ENCODE peak calls at places on chromosomes 16 and 17, in six cellular contexts. One of them, this sample, is unnamed.

GRCh38 chr17:21425736-21426135 is 49.6 kb downstream of the KCNJ12 start:
- DNase-seq in A549: no peak
- DNase-seq in K562: no peak
- DNase-seq in GM12878: no peak
- DNase-seq in endothelial cell of umbilical vein: no peak
- DNase-seq in HepG2: no peak
- DNase-seq in this sample: no peak

GRCh38 chr17:73719588-73720071 is 75.4 kb upstream of the SDK2 start:
- DNase-seq in A549: no peak
- DNase-seq in K562: no peak
- DNase-seq in GM12878: no peak
- DNase-seq in endothelial cell of umbilical vein: no peak
- DNase-seq in HepG2: peak; percentile 65
- DNase-seq in this sample: peak; percentile 34

GRCh38 chr17:5630434-5630833 is 46.1 kb upstream of the NLRP1 start:
- DNase-seq in A549: no peak
- DNase-seq in K562: no peak
- DNase-seq in GM12878: no peak
- DNase-seq in endothelial cell of umbilical vein: peak; percentile 73
- DNase-seq in HepG2: no peak
- DNase-seq in this sample: no peak

GRCh38 chr17:48582750-48583069 is 4.6 kb upstream of the HOXB4 start:
- DNase-seq in A549: no peak
- DNase-seq in K562: no peak
- DNase-seq in GM12878: no peak
- DNase-seq in endothelial cell of umbilical vein: no peak
- DNase-seq in HepG2: no peak
- DNase-seq in this sample: no peak

GRCh38 chr17:48723555-48724239 is 712 bp downstream of the PRAC2 start:
- DNase-seq in A549: no peak
- DNase-seq in K562: no peak
- DNase-seq in GM12878: no peak
- DNase-seq in endothelial cell of umbilical vein: no peak
- DNase-seq in HepG2: no peak
- DNase-seq in this sample: no peak

GRCh38 chr16:81582655-81583441 is 138.2 kb downstream of the CMIP start:
- DNase-seq in A549: no peak
- DNase-seq in K562: no peak
- DNase-seq in GM12878: no peak
- DNase-seq in endothelial cell of umbilical vein: no peak
- DNase-seq in HepG2: peak; percentile 79
- DNase-seq in this sample: peak; percentile 41

GRCh38 chr16:18784917-18785623 is 5.1 kb downstream of the RPS15A start:
- DNase-seq in A549: no peak
- DNase-seq in K562: no peak
- DNase-seq in GM12878: no peak
- DNase-seq in endothelial cell of umbilical vein: no peak
- DNase-seq in HepG2: no peak
- DNase-seq in this sample: no peak

GRCh38 chr16:24943471-24943870 is 71.7 kb downstream of the ARHGAP17 start:
- DNase-seq in A549: no peak
- DNase-seq in K562: no peak
- DNase-seq in GM12878: no peak
- DNase-seq in endothelial cell of umbilical vein: no peak
- DNase-seq in HepG2: no peak
- DNase-seq in this sample: no peak

GRCh38 chr16:15811778-15812750 is 44.8 kb downstream of the MYH11 start:
- DNase-seq in A549: no peak
- DNase-seq in K562: no peak
- DNase-seq in GM12878: no peak
- DNase-seq in endothelial cell of umbilical vein: no peak
- DNase-seq in HepG2: no peak
- DNase-seq in this sample: peak; percentile 89

GRCh38 chr16:79618712-79619050 is 18.1 kb upstream of the MAF start:
- DNase-seq in A549: no peak
- DNase-seq in K562: no peak
- DNase-seq in GM12878: no peak
- DNase-seq in endothelial cell of umbilical vein: no peak
- DNase-seq in HepG2: no peak
- DNase-seq in this sample: peak; percentile 22

GRCh38 chr17:69593351-69593715 is 178.8 kb downstream of the MAP2K6 start:
- DNase-seq in A549: no peak
- DNase-seq in K562: no peak
- DNase-seq in GM12878: no peak
- DNase-seq in endothelial cell of umbilical vein: no peak
- DNase-seq in HepG2: no peak
- DNase-seq in this sample: no peak

GRCh38 chr17:58100506-58100905 is 17.3 kb downstream of the DYNLL2 start:
- DNase-seq in A549: no peak
- DNase-seq in K562: no peak
- DNase-seq in GM12878: no peak
- DNase-seq in endothelial cell of umbilical vein: no peak
- DNase-seq in HepG2: no peak
- DNase-seq in this sample: no peak

GRCh38 chr17:79991140-79991923 is 44.3 kb downstream of the TBC1D16 start:
- DNase-seq in A549: peak; percentile 97
- DNase-seq in K562: peak; percentile 92
- DNase-seq in GM12878: no peak
- DNase-seq in endothelial cell of umbilical vein: peak; percentile 70
- DNase-seq in HepG2: peak; percentile 85
- DNase-seq in this sample: peak; percentile 73

GRCh38 chr17:962166-962565 is 17.4 kb downstream of the NXN start:
- DNase-seq in A549: no peak
- DNase-seq in K562: no peak
- DNase-seq in GM12878: no peak
- DNase-seq in endothelial cell of umbilical vein: no peak
- DNase-seq in HepG2: no peak
- DNase-seq in this sample: no peak

GRCh38 chr17:1720856-1721386 is 3.6 kb upstream of the WDR81 start:
- DNase-seq in A549: peak; percentile 56
- DNase-seq in K562: no peak
- DNase-seq in GM12878: no peak
- DNase-seq in endothelial cell of umbilical vein: peak; percentile 58
- DNase-seq in HepG2: peak; percentile 51
- DNase-seq in this sample: peak; percentile 55

GRCh38 chr17:10754109-10754508 is 24.3 kb upstream of the TMEM220 start:
- DNase-seq in A549: peak; percentile 72
- DNase-seq in K562: peak; percentile 49
- DNase-seq in GM12878: no peak
- DNase-seq in endothelial cell of umbilical vein: no peak
- DNase-seq in HepG2: peak; percentile 39
- DNase-seq in this sample: peak; percentile 61

GRCh38 chr16:80743772-80744171 is 60.6 kb downstream of the CDYL2 start:
- DNase-seq in A549: no peak
- DNase-seq in K562: no peak
- DNase-seq in GM12878: no peak
- DNase-seq in endothelial cell of umbilical vein: no peak
- DNase-seq in HepG2: no peak
- DNase-seq in this sample: no peak

GRCh38 chr16:2023098-2023925 is 3.4 kb upstream of the NHERF2 start:
- DNase-seq in A549: peak; percentile 88
- DNase-seq in K562: peak; percentile 90
- DNase-seq in GM12878: peak; percentile 51
- DNase-seq in endothelial cell of umbilical vein: peak; percentile 92
- DNase-seq in HepG2: peak; percentile 75
- DNase-seq in this sample: peak; percentile 87
- TF ChIP-seq POLR2A in A549: peak; percentile 61
- TF ChIP-seq POLR2A in K562: peak; percentile 69
- TF ChIP-seq POLR2A in GM12878: peak; percentile 29
- TF ChIP-seq POLR2A in endothelial cell of umbilical vein: peak; percentile 37
- TF ChIP-seq POLR2A in HepG2: peak; percentile 78
- TF ChIP-seq POLR2A in this sample: peak; percentile 69

DNA sequence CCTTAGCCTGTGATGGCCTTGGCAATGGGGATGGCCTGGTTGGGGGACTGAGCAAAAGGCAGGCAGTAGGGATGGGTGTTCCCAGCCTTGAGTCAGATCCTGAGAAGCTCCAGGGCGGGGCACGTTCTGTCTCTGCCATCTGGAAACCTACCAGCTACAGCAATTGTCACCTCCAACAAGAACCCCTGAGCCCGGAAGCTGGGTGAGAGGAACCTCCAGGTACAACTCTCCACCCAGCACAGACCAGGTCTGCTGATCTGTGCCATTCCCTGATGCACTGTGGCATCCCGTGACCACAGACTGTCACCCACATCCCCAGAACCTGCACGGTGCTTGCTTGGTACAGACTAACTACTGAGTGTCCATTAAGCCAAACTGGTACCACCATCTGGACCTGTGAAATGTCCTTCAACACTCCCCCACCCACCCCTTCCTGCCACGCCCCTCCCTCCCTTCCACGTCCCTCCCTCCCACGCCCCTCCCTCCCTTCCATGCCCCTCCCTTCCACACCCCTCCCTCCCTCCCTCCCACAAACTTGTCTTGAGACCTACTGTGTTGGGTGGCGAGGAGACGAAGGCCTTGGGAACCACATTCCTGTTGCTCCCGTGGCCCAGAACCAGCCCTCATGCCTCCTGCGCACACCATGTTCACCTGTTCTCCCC is 16.6 kb downstream of the MYO15B start:
- DNase-seq in A549: no peak
- DNase-seq in K562: peak; percentile 81
- DNase-seq in GM12878: no peak
- DNase-seq in endothelial cell of umbilical vein: no peak
- DNase-seq in HepG2: no peak
- DNase-seq in this sample: no peak
- TF ChIP-seq MYC in A549: no peak
- TF ChIP-seq MYC in K562: no peak
- TF ChIP-seq MYC in GM12878: no peak
- TF ChIP-seq MYC in endothelial cell of umbilical vein: no peak
- TF ChIP-seq MYC in HepG2: no peak
- TF ChIP-seq MYC in this sample: no peak

GRCh38 chr17:78969865-78970264 is 9.9 kb downstream of the LGALS3BP start:
- DNase-seq in A549: no peak
- DNase-seq in K562: no peak
- DNase-seq in GM12878: no peak
- DNase-seq in endothelial cell of umbilical vein: no peak
- DNase-seq in HepG2: no peak
- DNase-seq in this sample: no peak

GRCh38 chr17:78973196-78973595 is 6.5 kb downstream of the LGALS3BP start:
- DNase-seq in A549: no peak
- DNase-seq in K562: no peak
- DNase-seq in GM12878: no peak
- DNase-seq in endothelial cell of umbilical vein: no peak
- DNase-seq in HepG2: no peak
- DNase-seq in this sample: no peak

GRCh38 chr17:78971764-78972506 is 7.8 kb downstream of the LGALS3BP start:
- DNase-seq in A549: no peak
- DNase-seq in K562: no peak
- DNase-seq in GM12878: no peak
- DNase-seq in endothelial cell of umbilical vein: no peak
- DNase-seq in HepG2: no peak
- DNase-seq in this sample: no peak

GRCh38 chr17:78972507-78973105 is 7.1 kb downstream of the LGALS3BP start:
- DNase-seq in A549: no peak
- DNase-seq in K562: no peak
- DNase-seq in GM12878: no peak
- DNase-seq in endothelial cell of umbilical vein: no peak
- DNase-seq in HepG2: no peak
- DNase-seq in this sample: no peak

DNA sequence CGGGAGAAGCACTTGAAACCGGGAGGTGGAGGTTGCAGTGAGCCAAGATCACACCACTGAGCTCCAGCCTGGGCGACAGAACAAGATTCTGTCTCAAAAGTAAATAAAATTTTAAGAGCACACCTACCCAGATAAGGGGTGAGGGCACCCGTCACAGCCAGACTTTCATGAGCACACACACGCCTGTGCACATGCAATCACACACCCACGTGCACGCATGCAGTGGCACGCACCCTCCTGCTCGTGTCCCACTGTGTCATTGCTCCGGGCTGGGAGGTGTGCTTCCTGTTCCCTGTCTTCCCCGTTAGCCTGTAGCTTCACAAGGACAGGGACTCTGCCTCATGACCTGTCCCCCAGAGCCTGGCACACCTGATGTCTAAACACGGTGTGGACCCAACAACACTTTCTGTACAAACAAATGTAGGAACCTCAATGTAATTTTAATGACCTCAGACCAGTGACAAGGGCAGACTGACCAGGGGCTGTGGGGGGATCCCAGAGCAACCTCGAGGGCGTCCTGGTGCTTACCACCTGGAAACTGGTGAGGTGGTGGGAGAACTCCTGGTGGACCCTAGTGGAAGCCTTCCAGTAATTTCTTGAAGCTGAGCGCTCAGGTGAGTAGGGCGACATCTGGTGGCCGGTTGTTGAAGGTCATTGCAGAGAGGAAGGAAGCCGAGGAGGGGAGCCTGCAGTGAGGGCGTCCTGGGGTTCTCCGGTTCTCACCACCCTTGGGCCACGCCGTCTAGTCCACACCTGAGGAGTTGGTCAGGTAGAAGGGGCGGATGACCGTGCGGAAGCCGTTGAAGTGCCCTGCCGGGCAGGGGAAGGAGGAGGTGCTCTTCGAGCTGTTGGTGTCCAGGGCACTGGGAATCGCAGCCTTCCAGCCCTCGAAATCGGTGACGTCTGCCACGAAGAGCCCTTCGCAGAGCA is 8.6 kb downstream of the LGALS3BP start:
- DNase-seq in A549: peak; percentile 91
- DNase-seq in K562: peak; percentile 86
- DNase-seq in GM12878: no peak
- DNase-seq in endothelial cell of umbilical vein: peak; percentile 74
- DNase-seq in HepG2: peak; percentile 81
- DNase-seq in this sample: peak; percentile 75
- TF ChIP-seq POLR2A in A549: no peak
- TF ChIP-seq POLR2A in K562: no peak
- TF ChIP-seq POLR2A in GM12878: no peak
- TF ChIP-seq POLR2A in endothelial cell of umbilical vein: no peak
- TF ChIP-seq POLR2A in HepG2: no peak
- TF ChIP-seq POLR2A in this sample: no peak

GRCh38 chr16:72952404-72953301 is 95.3 kb downstream of the ZFHX3 start:
- DNase-seq in A549: no peak
- DNase-seq in K562: no peak
- DNase-seq in GM12878: no peak
- DNase-seq in endothelial cell of umbilical vein: no peak
- DNase-seq in HepG2: no peak
- DNase-seq in this sample: no peak
- TF ChIP-seq MYC in A549: no peak
- TF ChIP-seq MYC in K562: no peak
- TF ChIP-seq MYC in GM12878: no peak
- TF ChIP-seq MYC in endothelial cell of umbilical vein: no peak
- TF ChIP-seq MYC in HepG2: no peak
- TF ChIP-seq MYC in this sample: no peak